ENCODE peak calls at places on chromosomes 5 and 9, in six cellular contexts. W, Q, V, E, R and J are unnamed samples.

GRCh38 chr5:35947085-35947484 is 8.7 kb upstream of the CAPSL start:
- DNase-seq in W (no peak), Q (no peak), V (no peak), E (no peak), R (no peak), J (no peak)

GRCh38 chr5:37665272-37665671 is 174.6 kb downstream of the GDNF start:
- DNase-seq in W (peak), Q (no peak), V (peak), E (no peak), R (no peak), J (no peak)

GRCh38 chr5:124438390-124439380 is 307.8 kb downstream of the ZNF608 start:
- DNase-seq in W (no peak), Q (no peak), V (no peak), E (peak), R (no peak), J (peak)

GRCh38 chr5:109412981-109413402 is 3.2 kb upstream of the PJA2 start:
- DNase-seq in W (peak), Q (no peak), V (no peak), E (no peak), R (no peak), J (no peak)

GRCh38 chr9:134205636-134206316 is 41.4 kb upstream of the RNU6ATAC start:
- DNase-seq in W (peak), Q (no peak), V (peak), E (peak), R (no peak), J (no peak)

GRCh38 chr9:118058227-118058626 is 354.0 kb downstream of the TLR4 start:
- DNase-seq in W (no peak), Q (no peak), V (no peak), E (no peak), R (no peak), J (no peak)

GRCh38 chr5:66744040-66744439 is 147.8 kb downstream of the MAST4 start:
- DNase-seq in W (peak), Q (no peak), V (peak), E (peak), R (no peak), J (no peak)

GRCh38 chr9:110095776-110096175 is 112.2 kb downstream of the C9orf152 start:
- DNase-seq in W (peak), Q (no peak), V (peak), E (no peak), R (no peak), J (no peak)

GRCh38 chr5:145562931-145563330 is 272.2 kb downstream of the PRELID2 start:
- DNase-seq in W (no peak), Q (no peak), V (no peak), E (peak), R (no peak), J (no peak)

GRCh38 chr9:134655591-134656333 is 14.2 kb downstream of the COL5A1 start:
- DNase-seq in W (peak), Q (no peak), V (no peak), E (peak), R (no peak), J (no peak)

GRCh38 chr5:73823508-73823925 is 197.5 kb downstream of the ARHGEF28 start:
- DNase-seq in W (no peak), Q (no peak), V (peak), E (peak), R (no peak), J (no peak)

GRCh38 chr5:15304066-15304731 is 195.8 kb upstream of the FBXL7 start:
- DNase-seq in W (no peak), Q (no peak), V (no peak), E (peak), R (no peak), J (no peak)

GRCh38 chr9:30775236-30775635 is 1609.2 kb upstream of the ACO1 start:
- DNase-seq in W (no peak), Q (no peak), V (no peak), E (no peak), R (no peak), J (no peak)

GRCh38 chr9:30771278-30771677 is 1613.2 kb upstream of the ACO1 start:
- DNase-seq in W (no peak), Q (no peak), V (no peak), E (no peak), R (no peak), J (no peak)

GRCh38 chr9:30773427-30773826 is 1611.0 kb upstream of the ACO1 start:
- DNase-seq in W (no peak), Q (no peak), V (no peak), E (no peak), R (no peak), J (no peak)

DNA sequence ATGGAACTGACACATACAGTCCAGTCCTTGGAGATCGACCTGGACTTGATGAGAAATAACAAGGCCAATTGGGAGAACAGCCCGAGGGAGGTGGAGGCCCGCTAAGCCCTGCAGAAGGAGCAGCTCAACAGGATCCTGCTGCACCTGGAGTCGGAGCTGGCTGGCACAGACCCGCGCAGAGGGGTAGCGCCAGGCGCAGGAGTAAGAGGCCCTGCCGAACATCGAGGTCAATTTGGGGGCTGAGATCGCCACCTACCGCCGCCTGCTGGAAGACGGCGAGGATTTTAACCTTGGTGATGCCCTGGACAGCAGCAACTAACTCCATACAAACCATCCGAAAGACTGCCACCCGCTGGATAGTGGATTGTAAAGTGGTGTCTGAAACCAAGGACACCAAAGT is 1610.1 kb upstream of the ACO1 start:
- DNase-seq in W (no peak), Q (peak), V (no peak), E (peak), R (no peak), J (peak)
- H2BK15ac ChIP-seq in W (no peak), Q (no peak), V (no peak), E (no peak), R (no peak), J (no peak)

GRCh38 chr5:90503596-90503995 is 25.8 kb downstream of the LYSMD3 start:
- DNase-seq in W (no peak), Q (no peak), V (no peak), E (no peak), R (no peak), J (no peak)
- H3K27ac ChIP-seq in W (no peak), Q (no peak), V (no peak), E (no peak), R (no peak), J (no peak)

DNA sequence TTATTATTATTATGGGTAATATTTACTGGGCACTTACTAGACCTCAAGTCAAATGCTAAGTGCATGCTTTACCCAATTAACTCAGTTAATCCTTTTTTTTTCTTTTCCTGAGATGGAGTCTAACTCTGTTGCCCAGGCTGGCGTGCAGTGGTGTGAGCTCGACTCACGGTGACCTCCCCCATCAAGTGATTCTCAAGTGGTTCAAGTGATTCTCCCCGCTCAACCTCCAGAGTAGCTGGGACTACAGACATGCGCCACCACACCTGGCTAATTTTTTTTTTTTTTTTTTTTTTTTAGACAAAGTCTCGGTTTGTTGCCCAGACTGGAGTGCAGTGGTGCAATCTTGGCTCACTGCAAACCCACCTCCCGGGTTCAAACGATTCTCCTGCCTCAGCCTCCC is 69.1 kb downstream of the CXXC5 start:
- DNase-seq in W (no peak), Q (no peak), V (no peak), E (no peak), R (no peak), J (no peak)
- H2BK15ac ChIP-seq in W (no peak), Q (no peak), V (no peak), E (no peak), R (no peak), J (no peak)

GRCh38 chr5:56757077-56757476 is 58.3 kb upstream of the MAP3K1 start:
- DNase-seq in W (peak), Q (no peak), V (peak), E (peak), R (no peak), J (no peak)
- H3K27ac ChIP-seq in W (no peak), Q (no peak), V (no peak), E (no peak), R (no peak), J (no peak)

DNA sequence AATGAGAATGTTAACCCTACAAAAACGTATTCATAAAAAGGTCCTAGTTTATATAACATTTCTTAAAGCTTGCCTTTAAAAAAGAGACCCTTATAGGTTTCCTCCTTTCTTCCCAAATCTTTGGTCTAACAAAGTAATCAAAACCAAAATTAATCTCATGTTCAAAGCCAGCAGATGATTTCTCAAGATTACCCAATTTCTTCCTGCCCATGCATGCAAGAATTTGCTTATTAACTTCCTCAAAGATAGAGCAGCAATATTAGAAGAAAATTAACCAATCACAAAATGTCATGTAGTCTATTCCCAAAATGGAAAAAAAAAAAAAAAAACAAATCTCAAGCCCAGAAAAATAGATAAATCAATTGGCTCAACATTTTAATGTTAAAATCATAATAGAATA is 114.9 kb downstream of the MLLT3 start:
- DNase-seq in W (no peak), Q (no peak), V (no peak), E (no peak), R (no peak), J (no peak)
- H2BK15ac ChIP-seq in W (no peak), Q (no peak), V (no peak), E (no peak), R (no peak), J (no peak)

GRCh38 chr5:142960309-142960696 is 190.1 kb downstream of the ARHGAP26 start:
- DNase-seq in W (peak), Q (no peak), V (peak), E (no peak), R (no peak), J (no peak)
- H3K27ac ChIP-seq in W (no peak), Q (no peak), V (no peak), E (no peak), R (no peak), J (no peak)

GRCh38 chr5:11496127-11496719 is 408.0 kb downstream of the CTNND2 start:
- DNase-seq in W (no peak), Q (no peak), V (no peak), E (no peak), R (no peak), J (no peak)

GRCh38 chr5:11491658-11492057 is 412.6 kb downstream of the CTNND2 start:
- DNase-seq in W (no peak), Q (no peak), V (no peak), E (no peak), R (no peak), J (no peak)

GRCh38 chr5:11497651-11498050 is 406.6 kb downstream of the CTNND2 start:
- DNase-seq in W (no peak), Q (no peak), V (no peak), E (no peak), R (no peak), J (no peak)

GRCh38 chr5:11494340-11494739 is 409.9 kb downstream of the CTNND2 start:
- DNase-seq in W (peak), Q (no peak), V (no peak), E (no peak), R (no peak), J (no peak)
- H2BK15ac ChIP-seq in W (no peak), Q (no peak), V (no peak), E (no peak), R (no peak), J (no peak)